ENCODE peak calls at places on chromosomes 4 and X, in nine cellular contexts. E is fibroblast of lung, A is thoracic aorta, V is lower lobe of right lung, H is suprapubic skin, N is body of pancreas, X is lower leg skin, Z is neural progenitor cell, J is astrocyte of the spinal cord. R is an unnamed sample.

GRCh38 chr4:56512166-56512565 is 6.6 kb downstream of the ARL9 start:
- DNase-seq in Z (no peak), N (no peak), A (no peak), J (no peak), V (no peak), X (no peak), H (no peak), E (peak), R (no peak)

GRCh38 chr4:95596676-95597075 is 47.9 kb upstream of the UNC5C start:
- DNase-seq in E (no peak), X (no peak), Z (no peak), J (no peak), H (no peak), V (no peak), N (no peak), A (no peak), R (no peak)

GRCh38 chr4:27245216-27245615 is 384.6 kb downstream of the STIM2 start:
- DNase-seq in N (no peak), H (no peak), X (no peak), V (no peak), E (no peak), Z (no peak), J (no peak), A (no peak), R (no peak)

GRCh38 chrX:42109428-42109827 is 186.1 kb upstream of the CASK start:
- DNase-seq in Z (no peak), N (no peak), V (no peak), X (no peak), E (no peak), A (no peak), J (no peak), H (no peak), R (no peak)

GRCh38 chr4:36399762-36400353 is 118.4 kb downstream of the DTHD1 start:
- DNase-seq in V (no peak), A (no peak), Z (peak), N (peak), J (peak), H (no peak), X (no peak), E (peak), R (peak)

GRCh38 chr4:151173751-151174325 is 74.4 kb downstream of the RPS3A start:
- DNase-seq in H (no peak), E (peak), N (peak), Z (no peak), A (no peak), X (peak), J (peak), V (no peak), R (peak)

GRCh38 chrX:22063284-22063683 is 31.2 kb downstream of the PHEX start:
- DNase-seq in Z (peak), N (no peak), J (no peak), E (no peak), H (no peak), V (no peak), A (no peak), X (no peak), R (peak)

GRCh38 chr4:139798456-139798855 is 132.8 kb downstream of the MGST2 start:
- DNase-seq in J (no peak), H (no peak), Z (no peak), N (no peak), X (no peak), A (no peak), E (no peak), V (no peak), R (no peak)

GRCh38 chrX:101958139-101958538 is 26.3 kb upstream of the ZMAT1 start:
- DNase-seq in E (peak), N (no peak), J (peak), V (no peak), H (no peak), Z (no peak), X (no peak), A (no peak), R (peak)

GRCh38 chr4:155805016-155805415 is 46.2 kb downstream of the GUCY1B1 start:
- DNase-seq in N (no peak), Z (no peak), H (no peak), J (peak), E (peak), X (no peak), V (no peak), A (no peak), R (peak)

GRCh38 chrX:150958177-150958576 is 25.0 kb upstream of the HMGB3 start:
- DNase-seq in N (no peak), A (no peak), H (no peak), Z (no peak), V (no peak), E (no peak), X (no peak), J (no peak), R (no peak)

GRCh38 chr4:107930821-107931774 is at the start of gene CYP2U1:
- DNase-seq in H (peak), N (peak), J (peak), V (peak), X (peak), E (peak), A (peak), Z (peak), R (peak)

GRCh38 chrX:123155327-123155726 is 28.8 kb upstream of the GRIA3 start:
- DNase-seq in N (no peak), Z (no peak), X (no peak), V (no peak), J (no peak), A (no peak), E (no peak), H (no peak), R (no peak)

GRCh38 chr4:94126669-94127068 is 81.0 kb upstream of the SMARCAD1 start:
- DNase-seq in V (no peak), E (peak), J (peak), N (no peak), Z (peak), A (no peak), X (no peak), H (no peak), R (no peak)

GRCh38 chr4:101229116-101229515 is 118.2 kb downstream of the PPP3CA start:
- DNase-seq in H (no peak), X (no peak), A (no peak), V (no peak), N (no peak), Z (no peak), E (peak), J (peak), R (peak)

GRCh38 chr4:88211473-88212252 is 53.2 kb upstream of the ABCG2 start:
- DNase-seq in H (no peak), N (peak), A (no peak), V (no peak), E (peak), X (peak), J (peak), Z (peak), R (peak)

GRCh38 chr4:38804654-38805295 is at the start of gene TLR1:
- DNase-seq in J (peak), E (peak), Z (peak), V (no peak), N (no peak), H (no peak), A (no peak), X (no peak), R (peak)

GRCh38 chr4:35534946-35535345 is 709.4 kb downstream of the ARAP2 start:
- DNase-seq in H (no peak), J (no peak), V (no peak), E (no peak), N (no peak), Z (no peak), A (no peak), X (no peak), R (no peak)

GRCh38 chrX:114924846-114925245 is 92.6 kb downstream of the IL13RA2 start:
- DNase-seq in E (peak), J (peak), A (no peak), H (no peak), Z (no peak), X (no peak), N (no peak), V (no peak), R (peak)

GRCh38 chr4:5446595-5446994 is 261.8 kb downstream of the EVC2 start:
- DNase-seq in A (no peak), E (no peak), Z (no peak), H (peak), N (no peak), X (no peak), J (no peak), V (no peak), R (no peak)

GRCh38 chrX:13898603-13899002 is 81.7 kb upstream of the GPM6B start:
- DNase-seq in A (no peak), E (no peak), N (no peak), X (no peak), H (no peak), Z (no peak), J (no peak), V (no peak), R (peak)

GRCh38 chrX:15146515-15146914 is 123.4 kb downstream of the ASB9 start:
- DNase-seq in H (no peak), V (peak), N (peak), X (no peak), J (peak), Z (peak), A (no peak), E (peak), R (peak)

GRCh38 chrX:117969782-117970181 is 146.8 kb downstream of the KLHL13 start:
- DNase-seq in J (no peak), H (no peak), E (no peak), Z (no peak), V (no peak), A (no peak), N (no peak), X (no peak), R (no peak)

GRCh38 chrX:77658886-77659285 is 127.1 kb downstream of the ATRX start:
- DNase-seq in X (no peak), Z (no peak), A (no peak), V (no peak), N (no peak), H (no peak), E (no peak), J (no peak), R (no peak)

GRCh38 chr4:15725608-15726007 is 22.7 kb downstream of the BST1 start:
- DNase-seq in J (no peak), N (no peak), V (no peak), H (no peak), A (no peak), X (no peak), Z (no peak), E (no peak), R (no peak)

GRCh38 chrX:17520206-17520605 is 145.2 kb downstream of the NHS start:
- DNase-seq in N (no peak), E (no peak), J (no peak), Z (no peak), X (no peak), V (no peak), A (no peak), H (no peak), R (no peak)

GRCh38 chr4:174349156-174349555 is 65.4 kb downstream of the CEP44 start:
- DNase-seq in X (no peak), Z (no peak), E (no peak), N (no peak), A (no peak), V (no peak), J (no peak), H (no peak), R (no peak)

GRCh38 chrX:151715735-151716134 is at the start of gene FATE1:
- DNase-seq in H (no peak), E (no peak), X (no peak), N (no peak), A (no peak), J (no peak), V (no peak), Z (no peak), R (no peak)

GRCh38 chr4:84051728-84052127 is 447.4 kb downstream of the NKX6-1 start:
- DNase-seq in Z (peak), H (no peak), N (no peak), X (no peak), V (no peak), J (no peak), E (no peak), A (no peak), R (no peak)

GRCh38 chrX:8988456-8988855 is 45.5 kb downstream of the FAM9B start:
- DNase-seq in J (peak), X (peak), N (no peak), E (peak), H (no peak), A (peak), Z (peak), V (peak), R (peak)

GRCh38 chr4:174538123-174538875 is 16.0 kb upstream of the HPGD start:
- DNase-seq in H (no peak), V (no peak), A (no peak), Z (no peak), X (no peak), N (no peak), J (no peak), E (no peak), R (no peak)

GRCh38 chr4:134544303-134544761 is 342.7 kb upstream of the PABPC4L start:
- DNase-seq in Z (no peak), H (no peak), J (peak), N (no peak), V (no peak), E (no peak), A (no peak), X (no peak), R (no peak)

GRCh38 chrX:2823795-2824386 is 4.8 kb upstream of the GYG2 start:
- DNase-seq in N (no peak), A (no peak), Z (no peak), E (no peak), H (no peak), J (no peak), V (no peak), X (no peak), R (no peak)

GRCh38 chrX:69029696-69030245 is 135.5 kb downstream of the PJA1 start:
- DNase-seq in V (no peak), Z (no peak), A (no peak), H (no peak), E (no peak), N (no peak), X (no peak), J (no peak), R (no peak)

GRCh38 chr4:153341575-153342090 is 2.9 kb upstream of the MND1 start:
- DNase-seq in H (no peak), V (no peak), E (no peak), X (no peak), N (no peak), J (no peak), Z (no peak), A (no peak), R (peak)

GRCh38 chr4:113750734-113751133 is 10.8 kb downstream of the CAMK2D start:
- DNase-seq in J (no peak), E (no peak), A (no peak), N (no peak), X (no peak), V (no peak), Z (no peak), H (no peak), R (no peak)

GRCh38 chr4:89283226-89283974 is 24.2 kb downstream of the GPRIN3 start:
- DNase-seq in N (no peak), E (peak), X (no peak), Z (no peak), A (no peak), H (no peak), J (no peak), V (peak), R (peak)

DNA sequence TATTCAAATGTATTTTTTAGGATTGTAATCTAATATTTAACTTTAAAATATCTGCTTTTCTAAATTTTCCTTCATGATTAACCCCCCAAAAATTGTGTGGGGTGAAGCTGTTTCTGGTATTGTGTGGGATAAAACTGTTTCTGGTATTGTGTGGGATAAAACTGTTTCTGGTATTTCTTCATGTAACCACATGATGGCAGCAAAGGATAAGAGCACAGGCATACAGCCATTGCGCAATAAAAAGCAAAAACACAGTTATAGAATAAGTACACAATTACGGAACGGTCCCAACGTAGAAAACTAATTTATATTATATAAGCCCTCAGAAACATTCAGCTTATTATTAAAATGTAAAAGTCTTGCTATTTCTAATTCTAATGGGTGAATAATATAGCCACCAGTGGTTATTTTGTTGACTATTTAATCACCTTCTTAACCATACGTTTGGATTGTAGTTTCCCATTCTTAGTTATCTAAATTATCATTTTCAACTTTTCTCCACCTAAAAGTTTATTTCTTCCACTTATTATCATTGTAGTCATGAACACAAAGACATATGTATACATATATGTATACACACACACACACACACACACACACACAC is 333.9 kb upstream of the FSTL5 start:
- DNase-seq in V (no peak), N (no peak), X (no peak), J (peak), Z (peak), H (no peak), A (no peak), E (peak), R (peak)
- H3K4me3 ChIP-seq in V (no peak), N (no peak), X (no peak), J (no peak), Z (no peak), H (no peak), A (peak), E (no peak), R (no peak)

DNA sequence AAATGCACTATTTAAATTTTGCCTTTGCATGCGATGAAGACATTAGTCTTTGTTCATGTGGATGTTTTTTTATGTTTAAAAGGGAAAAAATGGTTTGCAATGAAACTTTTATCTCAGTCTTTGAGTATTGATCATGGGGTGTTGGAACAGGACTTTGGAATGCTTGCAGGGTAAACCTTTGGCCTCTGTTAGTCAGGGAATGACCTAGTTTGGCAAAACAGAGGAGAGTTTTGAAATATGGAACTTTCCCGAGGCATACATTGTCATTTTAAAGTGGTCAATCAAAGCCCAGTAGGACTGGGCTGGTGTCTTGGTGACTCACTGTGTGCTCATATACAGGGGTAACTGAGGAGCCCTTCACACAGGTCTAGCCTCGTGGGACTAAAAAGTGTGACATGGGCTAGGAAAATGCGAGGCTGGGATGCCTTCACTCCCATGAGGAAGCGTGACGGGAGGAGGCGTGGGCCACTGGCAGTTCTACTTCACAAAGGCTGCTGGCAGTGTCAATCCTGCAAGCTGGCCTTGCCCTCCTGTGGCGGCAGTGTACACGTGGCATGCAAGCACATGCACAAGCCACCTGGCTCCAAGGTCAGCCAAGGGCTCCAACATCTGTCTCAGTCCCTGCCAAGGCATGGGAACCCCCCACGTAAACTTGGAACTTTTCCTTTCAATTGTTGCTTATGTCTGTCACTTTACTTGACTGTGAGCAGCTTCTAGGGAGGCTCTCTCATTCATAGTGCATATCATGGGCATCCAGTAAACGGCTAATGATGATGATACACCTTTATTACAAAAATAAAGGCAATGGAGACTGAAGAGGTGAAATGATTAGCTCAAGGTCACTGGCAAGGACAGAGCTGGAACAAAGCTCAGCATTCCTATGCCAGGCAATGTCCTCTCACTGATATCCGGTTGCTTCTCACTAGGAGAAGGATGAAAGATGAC is 5.2 kb upstream of the F11 start:
- DNase-seq in A (no peak), E (no peak), J (no peak), V (no peak), N (peak), Z (no peak), X (no peak), H (no peak), R (no peak)
- TF ChIP-seq CTCF in A (no peak), E (no peak), J (no peak), V (no peak), N (no peak), Z (no peak), X (no peak), H (no peak), R (no peak)

DNA sequence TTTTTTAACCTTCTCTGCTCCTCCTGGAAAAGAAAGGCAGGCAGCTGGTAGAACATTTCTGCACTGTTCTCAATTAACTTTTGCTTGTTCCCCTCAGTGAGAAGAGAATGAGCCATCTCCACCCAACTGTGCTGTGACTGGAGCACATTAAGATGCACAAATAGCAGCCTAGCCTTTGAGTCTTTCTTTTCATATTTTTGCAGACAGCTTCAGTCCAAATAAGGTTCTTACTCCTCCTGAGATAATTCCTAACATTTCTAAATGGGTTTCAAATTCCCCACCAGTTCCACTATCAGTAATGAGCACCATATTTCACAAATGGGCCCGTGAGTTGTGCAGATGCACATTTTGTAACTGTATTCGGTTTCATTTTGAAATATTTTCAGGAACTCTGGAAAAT is 118.6 kb downstream of the SPCS3 start:
- DNase-seq in V (no peak), A (no peak), E (no peak), J (no peak), Z (no peak), H (no peak), N (no peak), X (no peak), R (no peak)
- H3K4me3 ChIP-seq in V (no peak), A (no peak), E (no peak), J (no peak), Z (no peak), H (no peak), N (no peak), X (no peak), R (no peak)

GRCh38 chr4:42398448-42399355 is 1.4 kb downstream of the SHISA3 start:
- DNase-seq in X (no peak), H (no peak), N (no peak), J (peak), V (no peak), E (no peak), A (no peak), Z (peak), R (no peak)
- TF ChIP-seq CTCF in X (no peak), H (no peak), N (no peak), J (no peak), V (no peak), E (no peak), A (peak), Z (peak), R (peak)